ENCODE peak calls at places on chromosomes 6 and 20, in nine cellular contexts. W is activated CD4-positive, CD25-positive, alpha-beta regulatory T cell; N is GM10248; V is AG09319; U is NCI-H524; C is PC-9; S is progenitor cell of endocrine pancreas; Q is neuronal stem cell; E is non-pigmented ciliary epithelial cell. M is an unnamed sample.

GRCh38 chr6:153092082-153093013 is 38.7 kb downstream of the RGS17 start:
- DNase-seq in W (no peak), N (peak; percentile 35), V (peak; percentile 59), U (no peak), C (peak; percentile 51), S (no peak), Q (no peak), E (peak; percentile 81), M (no peak)

GRCh38 chr6:158002951-158003853 is 21.5 kb downstream of the SYNJ2 start:
- DNase-seq in W (no peak), N (no peak), V (peak; percentile 87), U (no peak), C (peak; percentile 46), S (no peak), Q (no peak), E (peak; percentile 60), M (no peak)

GRCh38 chr20:4633780-4634179 is 87.9 kb upstream of the PRND start:
- DNase-seq in W (no peak), N (no peak), V (peak; percentile 59), U (no peak), C (peak; percentile 94), S (no peak), Q (no peak), E (peak; percentile 79), M (no peak)

GRCh38 chr6:49384913-49385312 is 78.1 kb downstream of the MMUT start:
- DNase-seq in W (no peak), N (no peak), V (no peak), U (no peak), C (no peak), S (no peak), Q (no peak), E (no peak), M (peak; percentile 8)

GRCh38 chr6:41636803-41637178 is 1.5 kb upstream of the MDFI start:
- DNase-seq in W (no peak), N (no peak), V (no peak), U (no peak), C (peak; percentile 73), S (peak; percentile 39), Q (no peak), E (no peak), M (no peak)

GRCh38 chr6:17042422-17043147 is 59.3 kb upstream of the STMND1 start:
- DNase-seq in W (no peak), N (no peak), V (no peak), U (peak; percentile 20), C (no peak), S (no peak), Q (peak; percentile 5), E (peak; percentile 41), M (peak; percentile 26)

GRCh38 chr6:157228421-157229218 is 94.7 kb downstream of the TMEM242 start:
- DNase-seq in W (no peak), N (no peak), V (no peak), U (peak; percentile 97), C (no peak), S (no peak), Q (peak; percentile 39), E (no peak), M (peak; percentile 56)

GRCh38 chr6:31128093-31128676 is 7.9 kb upstream of the CDSN start:
- DNase-seq in W (peak; percentile 67), N (peak; percentile 81), V (no peak), U (peak; percentile 53), C (peak; percentile 45), S (peak; percentile 70), Q (peak; percentile 57), E (no peak), M (peak; percentile 77)

GRCh38 chr6:36735110-36735971 is 37.7 kb downstream of the RAB44 start:
- DNase-seq in W (no peak), N (no peak), V (peak; percentile 80), U (no peak), C (no peak), S (no peak), Q (no peak), E (no peak), M (no peak)

GRCh38 chr6:146984251-146984924 is 219.8 kb upstream of the STXBP5 start:
- DNase-seq in W (no peak), N (no peak), V (no peak), U (no peak), C (peak; percentile 66), S (no peak), Q (no peak), E (no peak), M (no peak)

GRCh38 chr6:113290684-113291083 is 566.5 kb upstream of the MARCKS start:
- DNase-seq in W (no peak), N (no peak), V (no peak), U (no peak), C (no peak), S (no peak), Q (no peak), E (no peak), M (no peak)

GRCh38 chr20:45919951-45920794 is 8.2 kb upstream of the PLTP start:
- DNase-seq in W (no peak), N (no peak), V (no peak), U (no peak), C (no peak), S (no peak), Q (no peak), E (no peak), M (peak; percentile 47)

GRCh38 chr6:1834231-1834630 is 224.5 kb downstream of the FOXC1 start:
- DNase-seq in W (no peak), N (no peak), V (no peak), U (no peak), C (no peak), S (no peak), Q (no peak), E (no peak), M (no peak)

GRCh38 chr6:71584712-71585436 is 296.3 kb downstream of the OGFRL1 start:
- DNase-seq in W (no peak), N (no peak), V (no peak), U (no peak), C (no peak), S (no peak), Q (no peak), E (no peak), M (no peak)

GRCh38 chr20:31790401-31790800 is 28.8 kb upstream of the MYLK2 start:
- DNase-seq in W (no peak), N (no peak), V (no peak), U (no peak), C (no peak), S (no peak), Q (peak; percentile 12), E (no peak), M (no peak)

GRCh38 chr6:158999669-159000403 is at the start of gene RSPH3:
- DNase-seq in W (peak; percentile 72), N (peak; percentile 98), V (peak; percentile 77), U (peak; percentile 98), C (peak; percentile 91), S (peak; percentile 97), Q (peak; percentile 93), E (peak; percentile 65), M (peak; percentile 99)

GRCh38 chr20:59123011-59123676 is 40.5 kb upstream of the ZNF831 start:
- DNase-seq in W (no peak), N (no peak), V (no peak), U (no peak), C (no peak), S (no peak), Q (no peak), E (no peak), M (no peak)

GRCh38 chr6:90169328-90169886 is 127.2 kb downstream of the BACH2 start:
- DNase-seq in W (no peak), N (no peak), V (no peak), U (no peak), C (no peak), S (no peak), Q (no peak), E (no peak), M (no peak)

GRCh38 chr20:4726710-4727391 is 5.1 kb downstream of the PRND start:
- DNase-seq in W (no peak), N (peak; percentile 57), V (peak; percentile 80), U (no peak), C (no peak), S (no peak), Q (no peak), E (peak; percentile 40), M (no peak)

GRCh38 chr6:13303668-13304017 is 24.7 kb downstream of the TBC1D7 start:
- DNase-seq in W (no peak), N (peak; percentile 75), V (no peak), U (no peak), C (no peak), S (no peak), Q (no peak), E (no peak), M (no peak)

GRCh38 chr6:53906842-53907241 is 112.0 kb downstream of the LRRC1 start:
- DNase-seq in W (no peak), N (no peak), V (no peak), U (no peak), C (no peak), S (no peak), Q (no peak), E (no peak), M (no peak)

GRCh38 chr6:106064766-106065165 is 21.4 kb upstream of the PRDM1 start:
- DNase-seq in W (no peak), N (no peak), V (no peak), U (no peak), C (no peak), S (no peak), Q (no peak), E (no peak), M (no peak)

GRCh38 chr6:121881974-121882667 is 446.7 kb downstream of the GJA1 start:
- DNase-seq in W (no peak), N (no peak), V (peak; percentile 51), U (no peak), C (no peak), S (no peak), Q (no peak), E (peak; percentile 74), M (no peak)

GRCh38 chr20:14711681-14712080 is 374.3 kb upstream of the FLRT3 start:
- DNase-seq in W (no peak), N (no peak), V (no peak), U (no peak), C (no peak), S (no peak), Q (no peak), E (peak; percentile 1), M (no peak)